ENCODE peak calls at places on chromosome 19, in six cellular contexts. O is tibial artery, R is GM23338, B is heart right ventricle, A is colonic mucosa, Q is gastrocnemius medialis. J is an unnamed sample.

GRCh38 chr19:54390942-54391577 is 24.2 kb upstream of the TTYH1 start:
- DNase-seq in O (no peak), A (peak; percentile 51), R (peak; percentile 94), Q (no peak), B (no peak), J (no peak)

GRCh38 chr19:2476451-2477140 is 669 bp downstream of the GADD45B start:
- DNase-seq in B (peak; percentile 50), Q (peak; percentile 36), A (peak; percentile 73), O (peak; percentile 83), R (peak; percentile 74), J (no peak)

GRCh38 chr19:12703056-12703455 is 6.6 kb upstream of the FBXW9 start:
- DNase-seq in R (peak; percentile 94), B (no peak), A (no peak), Q (no peak), O (no peak), J (no peak)

GRCh38 chr19:54356444-54357056 is 8.2 kb downstream of the LAIR1 start:
- DNase-seq in Q (no peak), R (no peak), O (peak; percentile 29), B (no peak), A (no peak), J (no peak)

GRCh38 chr19:23440791-23441190 is 45.5 kb upstream of the ZNF91 start:
- DNase-seq in B (no peak), O (no peak), Q (no peak), A (no peak), R (peak; percentile 76), J (no peak)

GRCh38 chr19:1953441-1954094 is 12.6 kb downstream of the CSNK1G2 start:
- DNase-seq in B (no peak), Q (no peak), O (no peak), R (no peak), A (no peak), J (no peak)

GRCh38 chr19:10230904-10231623 is at the start of gene S1PR2:
- DNase-seq in O (peak; percentile 83), B (peak; percentile 86), Q (peak; percentile 38), R (peak; percentile 91), A (peak; percentile 78), J (no peak)

GRCh38 chr19:2722541-2723344 is 1.6 kb upstream of the DIRAS1 start:
- DNase-seq in B (peak; percentile 74), A (peak; percentile 32), Q (peak; percentile 61), O (peak; percentile 92), R (peak; percentile 29), J (no peak)

GRCh38 chr19:37979547-37980082 is 72.6 kb downstream of the SIPA1L3 start:
- DNase-seq in B (no peak), R (no peak), O (peak; percentile 60), Q (no peak), A (peak; percentile 42), J (no peak)

GRCh38 chr19:9996541-9996940 is 13.8 kb downstream of the COL5A3 start:
- DNase-seq in Q (no peak), R (no peak), B (no peak), O (no peak), A (no peak), J (no peak)

GRCh38 chr19:20278342-20278741 is 111.3 kb downstream of the ZNF486 start:
- DNase-seq in Q (no peak), R (peak; percentile 90), O (no peak), B (no peak), A (no peak), J (no peak)

GRCh38 chr19:35135389-35135909 is 590 bp upstream of the LGI4 start:
- DNase-seq in Q (peak; percentile 83), B (peak; percentile 85), O (peak; percentile 90), R (peak; percentile 87), A (peak; percentile 84), J (no peak)

GRCh38 chr19:40370997-40371801 is 18.8 kb downstream of the HIPK4 start:
- DNase-seq in A (no peak), B (no peak), Q (no peak), O (no peak), R (no peak), J (no peak)

GRCh38 chr19:11089254-11090013 is at the start of gene LDLR:
- DNase-seq in R (peak; percentile 97), B (peak; percentile 75), A (peak; percentile 94), O (peak; percentile 93), Q (peak; percentile 54), J (peak; percentile 78)

GRCh38 chr19:55097864-55098715 is 19.3 kb downstream of the PPP1R12C start:
- DNase-seq in R (no peak), O (no peak), B (no peak), A (no peak), Q (no peak), J (no peak)

GRCh38 chr19:55613930-55614710 is 8.7 kb downstream of the ZNF865 start:
- DNase-seq in O (no peak), A (no peak), Q (no peak), R (peak; percentile 3), B (no peak), J (no peak)

GRCh38 chr19:7356899-7357627 is 8.3 kb downstream of the ARHGEF18 start:
- DNase-seq in A (no peak), Q (no peak), O (no peak), R (no peak), B (no peak), J (no peak)

GRCh38 chr19:35712529-35712909 is 5.3 kb upstream of the KMT2B start:
- DNase-seq in Q (no peak), R (no peak), O (no peak), B (no peak), A (no peak), J (no peak)

GRCh38 chr19:35066121-35066520 is 24.6 kb downstream of the HPN start:
- DNase-seq in R (no peak), A (no peak), O (no peak), Q (no peak), B (no peak), J (no peak)

GRCh38 chr19:1851581-1852293 is 3.5 kb upstream of the REXO1 start:
- DNase-seq in Q (no peak), O (no peak), A (no peak), R (peak; percentile 76), B (no peak), J (no peak)

GRCh38 chr19:45097776-45098520 is 5.0 kb downstream of the PPP1R37 start:
- DNase-seq in A (peak; percentile 48), Q (peak; percentile 92), O (no peak), B (no peak), R (no peak), J (peak; percentile 66)

GRCh38 chr19:7534531-7534980 is 961 bp upstream of the PNPLA6 start:
- DNase-seq in B (no peak), A (peak; percentile 68), R (peak; percentile 93), Q (no peak), O (peak; percentile 89), J (no peak)

GRCh38 chr19:45442927-45443461 is 19.3 kb upstream of the ERCC1 start:
- DNase-seq in B (no peak), R (peak; percentile 69), O (peak; percentile 80), A (peak; percentile 58), Q (peak; percentile 52), J (no peak)

GRCh38 chr19:30284885-30285284 is 87.3 kb upstream of the ZNF536 start:
- DNase-seq in A (no peak), R (no peak), Q (no peak), B (no peak), O (no peak), J (no peak)
- H3K27ac ChIP-seq in A (no peak overlapping the region), R (no peak overlapping the region), Q (no peak overlapping the region), B (no peak overlapping the region), O (no peak overlapping the region), J (no peak overlapping the region)

GRCh38 chr19:4679416-4679815 is 9.3 kb upstream of the MYDGF start:
- DNase-seq in Q (no peak), O (no peak), R (no peak), A (no peak), B (no peak), J (no peak)
- H3K27ac ChIP-seq in Q (peak overlapping the region; percentile 88), O (no peak overlapping the region), R (peak overlapping the region; percentile 81), A (no peak overlapping the region), B (no peak overlapping the region), J (no peak overlapping the region)

GRCh38 chr19:52665047-52665446 is 26.9 kb upstream of the ZNF83 start:
- DNase-seq in Q (no peak), R (no peak), O (no peak), A (no peak), B (no peak), J (no peak)

GRCh38 chr19:52660981-52661380 is 22.8 kb upstream of the ZNF83 start:
- DNase-seq in A (no peak), R (no peak), B (no peak), Q (no peak), O (no peak), J (no peak)

GRCh38 chr19:52662631-52663030 is 24.5 kb upstream of the ZNF83 start:
- DNase-seq in Q (no peak), R (no peak), B (no peak), A (no peak), O (no peak), J (peak; percentile 37)

GRCh38 chr19:52665529-52665928 is 27.4 kb upstream of the ZNF83 start:
- DNase-seq in B (no peak), R (no peak), Q (no peak), O (no peak), A (no peak), J (peak; percentile 59)

GRCh38 chr19:52664461-52664860 is 26.3 kb upstream of the ZNF83 start:
- DNase-seq in R (peak; percentile 39), O (no peak), Q (no peak), A (no peak), B (no peak), J (no peak)
- H3K27ac ChIP-seq in R (no peak overlapping the region), O (no peak overlapping the region), Q (no peak overlapping the region), A (no peak overlapping the region), B (no peak overlapping the region), J (peak overlapping the region; percentile 98)

DNA sequence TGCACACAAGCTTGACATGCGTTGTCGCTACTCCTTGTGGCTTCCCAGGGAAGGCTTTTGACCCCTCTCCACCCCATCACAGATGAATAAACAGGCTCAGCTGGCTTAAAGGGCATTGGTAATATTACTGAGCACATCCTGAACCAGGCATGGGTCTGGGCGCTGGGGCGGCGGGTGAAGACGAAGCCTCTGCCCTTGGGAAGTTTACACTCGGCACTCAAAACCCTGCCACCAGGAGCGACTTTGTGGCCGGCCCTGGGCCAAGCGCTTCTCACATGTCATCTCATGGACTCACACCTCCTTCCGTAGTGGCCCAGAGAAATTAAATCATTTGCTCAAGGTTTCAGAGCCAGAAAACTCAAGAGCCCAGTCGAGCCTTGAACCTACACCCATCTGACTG is 32.6 kb upstream of the ASF1B start:
- DNase-seq in B (no peak), Q (no peak), R (no peak), O (no peak), A (no peak), J (no peak)
- H3K27ac ChIP-seq in B (no peak overlapping the region), Q (no peak overlapping the region), R (no peak overlapping the region), O (no peak overlapping the region), A (no peak overlapping the region), J (no peak overlapping the region)

DNA sequence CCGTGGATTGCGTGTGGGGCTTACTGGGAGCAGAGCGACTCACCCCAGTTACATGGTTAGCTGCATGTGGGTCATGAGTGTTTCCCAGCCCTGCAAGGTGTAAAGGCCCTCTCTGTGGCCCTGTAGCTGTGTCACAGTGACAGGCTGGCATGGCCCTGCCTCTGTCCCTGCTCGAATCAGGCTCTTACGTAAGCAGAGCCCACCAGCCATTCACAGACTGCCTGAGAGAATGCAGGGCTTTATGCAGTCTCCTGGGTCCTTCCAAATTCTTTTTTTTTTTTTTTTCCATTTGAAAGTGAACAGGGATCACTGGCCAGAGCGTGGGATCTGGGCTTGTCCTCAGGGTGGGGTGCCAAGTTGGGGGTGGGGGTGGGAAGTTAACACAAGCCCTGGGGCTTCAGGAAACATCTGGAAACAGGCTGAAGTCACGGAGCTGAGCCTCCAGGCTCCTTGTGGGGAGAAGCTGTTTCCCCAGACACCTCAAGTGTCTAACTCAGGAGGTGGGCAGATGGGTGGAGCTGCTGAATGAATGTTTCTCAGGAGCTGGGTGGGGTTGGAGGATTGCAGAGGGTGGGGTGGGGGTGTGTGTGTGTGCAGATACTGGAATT is 13.4 kb downstream of the TECR start:
- DNase-seq in O (no peak), R (no peak), B (no peak), Q (no peak), A (no peak), J (no peak)
- H3K27ac ChIP-seq in O (no peak overlapping the region), R (peak overlapping the region; percentile 39), B (peak overlapping the region; percentile 65), Q (peak overlapping the region; percentile 76), A (no peak overlapping the region), J (peak overlapping the region; percentile 62)